ENCODE peak calls at places on chromosomes 3 and 15, in five cellular contexts. One of them, this sample, is unnamed.

GRCh38 chr3:99925584-99925983 is 107.9 kb downstream of the CMSS1 start:
- DNase-seq in type B pancreatic cell: no peak
- DNase-seq in AG04450: peak; percentile 39
- DNase-seq in PC-9: peak; percentile 88
- DNase-seq in AG09309: no peak
- DNase-seq in this sample: no peak

GRCh38 chr3:27317096-27317495 is 52.1 kb downstream of the NEK10 start:
- DNase-seq in AG09309: no peak
- DNase-seq in PC-9: peak; percentile 43
- DNase-seq in AG04450: no peak
- DNase-seq in type B pancreatic cell: no peak
- DNase-seq in this sample: no peak

GRCh38 chr3:193883551-193883950 is 252.4 kb upstream of the HES1 start:
- DNase-seq in AG09309: no peak
- DNase-seq in type B pancreatic cell: no peak
- DNase-seq in PC-9: peak; percentile 85
- DNase-seq in AG04450: no peak
- DNase-seq in this sample: no peak

GRCh38 chr3:190655933-190656332 is 142.0 kb downstream of the IL1RAP start:
- DNase-seq in PC-9: no peak
- DNase-seq in type B pancreatic cell: no peak
- DNase-seq in AG09309: no peak
- DNase-seq in AG04450: no peak
- DNase-seq in this sample: no peak

GRCh38 chr3:195892355-195893120 is 15.8 kb downstream of the TNK2 start:
- DNase-seq in PC-9: no peak
- DNase-seq in type B pancreatic cell: no peak
- DNase-seq in AG04450: no peak
- DNase-seq in AG09309: no peak
- DNase-seq in this sample: no peak

GRCh38 chr3:12948891-12949711 is 107.7 kb upstream of the RPL32 start:
- DNase-seq in AG04450: no peak
- DNase-seq in type B pancreatic cell: no peak
- DNase-seq in AG09309: no peak
- DNase-seq in PC-9: no peak
- DNase-seq in this sample: no peak

GRCh38 chr3:168342946-168343856 is 247.5 kb upstream of the GOLIM4 start:
- DNase-seq in AG09309: no peak
- DNase-seq in type B pancreatic cell: no peak
- DNase-seq in PC-9: no peak
- DNase-seq in AG04450: no peak
- DNase-seq in this sample: no peak

GRCh38 chr3:23264413-23264812 is 61.3 kb downstream of the UBE2E2 start:
- DNase-seq in type B pancreatic cell: no peak
- DNase-seq in AG09309: peak; percentile 56
- DNase-seq in AG04450: peak; percentile 24
- DNase-seq in PC-9: no peak
- DNase-seq in this sample: no peak

GRCh38 chr3:59573911-59574310 is 524.1 kb upstream of the CFAP20DC start:
- DNase-seq in AG09309: peak; percentile 52
- DNase-seq in PC-9: no peak
- DNase-seq in AG04450: peak; percentile 39
- DNase-seq in type B pancreatic cell: no peak
- DNase-seq in this sample: no peak

GRCh38 chr3:44954962-44955361 is 21.0 kb downstream of the ZDHHC3 start:
- DNase-seq in PC-9: peak; percentile 89
- DNase-seq in AG04450: no peak
- DNase-seq in AG09309: no peak
- DNase-seq in type B pancreatic cell: no peak
- DNase-seq in this sample: no peak

GRCh38 chr15:47461560-47462175 is 255.6 kb upstream of the SEMA6D start:
- DNase-seq in AG09309: no peak
- DNase-seq in type B pancreatic cell: no peak
- DNase-seq in AG04450: no peak
- DNase-seq in PC-9: no peak
- DNase-seq in this sample: no peak

GRCh38 chr15:100740105-100740504 is 137.7 kb downstream of the ASB7 start:
- DNase-seq in AG04450: peak; percentile 86
- DNase-seq in type B pancreatic cell: no peak
- DNase-seq in PC-9: no peak
- DNase-seq in AG09309: no peak
- DNase-seq in this sample: no peak

GRCh38 chr3:126014252-126014651 is 45.3 kb downstream of the ROPN1B start:
- DNase-seq in PC-9: no peak
- DNase-seq in AG09309: no peak
- DNase-seq in AG04450: no peak
- DNase-seq in type B pancreatic cell: no peak
- DNase-seq in this sample: no peak

GRCh38 chr3:62500556-62501294 is 127.4 kb upstream of the FEZF2 start:
- DNase-seq in PC-9: no peak
- DNase-seq in AG09309: no peak
- DNase-seq in AG04450: no peak
- DNase-seq in type B pancreatic cell: no peak
- DNase-seq in this sample: no peak

GRCh38 chr3:124770341-124771082 is 40.3 kb downstream of the UMPS start:
- DNase-seq in PC-9: no peak
- DNase-seq in AG09309: no peak
- DNase-seq in AG04450: no peak
- DNase-seq in type B pancreatic cell: no peak
- DNase-seq in this sample: peak; percentile 88

GRCh38 chr15:98946301-98947255 is 61.0 kb downstream of the PGPEP1L start:
- DNase-seq in AG09309: peak; percentile 17
- DNase-seq in type B pancreatic cell: no peak
- DNase-seq in PC-9: peak; percentile 18
- DNase-seq in AG04450: no peak
- DNase-seq in this sample: no peak

GRCh38 chr3:188946837-188947236 is 224.9 kb upstream of the TPRG1 start:
- DNase-seq in PC-9: no peak
- DNase-seq in AG09309: no peak
- DNase-seq in type B pancreatic cell: no peak
- DNase-seq in AG04450: no peak
- DNase-seq in this sample: no peak

GRCh38 chr3:53242642-53243041 is 13.2 kb downstream of the TKT start:
- DNase-seq in AG09309: no peak
- DNase-seq in PC-9: no peak
- DNase-seq in AG04450: no peak
- DNase-seq in type B pancreatic cell: no peak
- DNase-seq in this sample: no peak

DNA sequence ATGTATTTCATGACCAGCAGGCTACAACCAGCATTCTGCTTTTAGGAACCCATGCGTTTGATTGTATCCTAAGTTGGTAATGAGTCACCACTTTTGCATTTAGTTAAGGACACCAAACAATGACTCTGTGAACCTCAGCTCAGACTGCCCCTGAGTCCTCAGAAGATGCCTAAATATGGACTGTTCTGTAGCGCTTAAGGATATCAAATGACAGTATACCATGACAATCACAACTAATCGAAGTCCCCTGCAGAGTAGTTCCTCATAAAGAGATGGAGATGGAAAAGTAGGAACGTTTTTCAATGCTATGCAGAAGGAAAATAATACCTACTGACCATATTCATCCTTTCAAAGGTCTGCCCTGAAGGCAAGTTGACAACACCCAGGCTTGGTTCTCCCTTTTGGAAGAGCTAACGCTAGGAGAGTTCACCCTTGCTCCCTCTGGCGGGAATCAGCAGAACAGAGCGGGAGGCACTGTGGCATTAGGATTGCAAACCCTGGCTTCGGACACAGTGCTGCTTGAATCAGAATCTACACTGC is 508.6 kb downstream of the FHIT start:
- DNase-seq in type B pancreatic cell: no peak
- DNase-seq in PC-9: peak; percentile 37
- DNase-seq in AG09309: no peak
- DNase-seq in AG04450: no peak
- DNase-seq in this sample: no peak
- TF ChIP-seq CTCF in type B pancreatic cell: peak; percentile 69
- TF ChIP-seq CTCF in PC-9: peak; percentile 48
- TF ChIP-seq CTCF in AG09309: peak; percentile 60
- TF ChIP-seq CTCF in AG04450: peak; percentile 58
- TF ChIP-seq CTCF in this sample: peak; percentile 76

DNA sequence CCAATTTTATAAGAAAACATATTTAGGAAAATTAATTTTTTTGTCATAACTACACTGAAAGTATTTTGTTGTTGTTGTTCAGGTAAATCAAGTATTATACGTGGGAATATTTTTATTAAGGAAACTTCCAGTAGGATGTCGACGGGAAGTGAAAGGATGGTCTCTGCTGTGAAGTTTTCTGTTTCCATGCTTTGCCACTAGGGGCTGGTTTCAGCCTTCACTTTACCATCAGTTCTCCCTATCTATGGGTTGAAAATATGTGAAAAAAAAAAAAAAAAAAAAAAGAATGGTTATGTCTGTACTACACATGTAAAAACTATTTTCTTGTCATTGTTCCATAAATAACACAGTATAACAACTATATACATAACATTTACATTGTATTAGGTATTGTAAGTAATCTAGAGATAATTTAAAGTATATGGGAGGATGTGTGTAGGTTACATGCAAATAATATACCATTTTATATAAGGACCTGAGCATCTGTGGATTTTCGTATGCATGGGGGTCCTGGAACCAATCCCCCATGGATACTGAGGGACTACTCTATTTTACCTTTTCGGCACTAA is 136.7 kb downstream of the SMAD6 start:
- DNase-seq in AG04450: no peak
- DNase-seq in type B pancreatic cell: no peak
- DNase-seq in PC-9: no peak
- DNase-seq in AG09309: no peak
- DNase-seq in this sample: no peak
- TF ChIP-seq CTCF in AG04450: peak; percentile 80
- TF ChIP-seq CTCF in type B pancreatic cell: peak; percentile 80
- TF ChIP-seq CTCF in PC-9: peak; percentile 62
- TF ChIP-seq CTCF in AG09309: peak; percentile 64
- TF ChIP-seq CTCF in this sample: peak; percentile 69

GRCh38 chr3:161560006-161560637 is 63.5 kb downstream of the OTOL1 start:
- DNase-seq in AG09309: no peak
- DNase-seq in PC-9: no peak
- DNase-seq in type B pancreatic cell: no peak
- DNase-seq in AG04450: no peak
- DNase-seq in this sample: no peak
- TF ChIP-seq CTCF in AG09309: peak; percentile 68
- TF ChIP-seq CTCF in PC-9: peak; percentile 61
- TF ChIP-seq CTCF in type B pancreatic cell: peak; percentile 87
- TF ChIP-seq CTCF in AG04450: peak; percentile 56
- TF ChIP-seq CTCF in this sample: peak; percentile 80

GRCh38 chr15:94526071-94526689 is 294.8 kb downstream of the MCTP2 start:
- DNase-seq in AG09309: no peak
- DNase-seq in AG04450: no peak
- DNase-seq in type B pancreatic cell: no peak
- DNase-seq in PC-9: peak; percentile 35
- DNase-seq in this sample: no peak
- TF ChIP-seq CTCF in AG09309: peak; percentile 8
- TF ChIP-seq CTCF in AG04450: peak; percentile 44
- TF ChIP-seq CTCF in type B pancreatic cell: peak; percentile 74
- TF ChIP-seq CTCF in PC-9: peak; percentile 64
- TF ChIP-seq CTCF in this sample: no peak

This sample was measured in osteocyte.